ENCODE peak calls at places on chromosomes 11 and 22, in nine cellular contexts. W is astrocyte; M is endodermal cell; J is midbrain; L is central memory CD4-positive, alpha-beta T cell; D is stimulated activated effector memory CD8-positive, alpha-beta T cell treated with anti-CD3 and anti-CD28 coated beads, Interleukin-12 subunit alpha, Interleukin-12 subunit beta, amount 100 ng/mL, for 72 hours; N is heart left ventricle; T is activated gamma-delta T cell; I is activated T-helper 9 cell treated with anti-CD3 and anti-CD28 coated beads, Interleukin-2, amount 50 U/mL, for 16 hours. X is an unnamed sample.

GRCh38 chr22:22074634-22075381 is 92.2 kb upstream of the TOP3B start:
- DNase-seq in W (no peak), I (no peak), D (no peak), M (no peak), T (no peak), N (no peak), L (no peak), J (no peak), X (no peak)

GRCh38 chr11:58330861-58331260 is 28.0 kb downstream of the OR5B17 start:
- DNase-seq in W (peak), I (no peak), D (no peak), L (no peak), J (no peak), N (no peak), T (no peak), M (no peak), X (no peak)

GRCh38 chr11:130608267-130608666 is 159.8 kb downstream of the ADAMTS15 start:
- DNase-seq in T (no peak), J (no peak), W (no peak), N (no peak), I (no peak), D (no peak), L (no peak), M (no peak), X (no peak)

GRCh38 chr11:120235024-120235628 is 4.8 kb upstream of the POU2F3 start:
- DNase-seq in D (peak), T (no peak), W (no peak), L (peak), N (peak), M (peak), J (no peak), I (peak), X (peak)

GRCh38 chr22:50473855-50474671 is 772 bp downstream of the SBF1 start:
- DNase-seq in I (no peak), N (no peak), W (peak), D (peak), M (peak), L (no peak), T (no peak), J (no peak), X (no peak)

GRCh38 chr11:44624761-44625221 is 59.3 kb downstream of the CD82 start:
- DNase-seq in T (no peak), D (peak), I (no peak), L (no peak), W (no peak), J (no peak), M (peak), N (peak), X (no peak)

GRCh38 chr22:19121631-19122142 is 525 bp downstream of the DGCR2 start:
- DNase-seq in I (peak), W (peak), D (peak), N (peak), T (peak), L (peak), M (peak), J (peak), X (peak)

GRCh38 chr11:3867209-3868071 is 12.0 kb downstream of the STIM1 start:
- DNase-seq in N (peak), M (no peak), T (no peak), L (no peak), I (no peak), D (no peak), J (no peak), W (no peak), X (no peak)

GRCh38 chr11:112128483-112129121 is 35.3 kb downstream of the IL18 start:
- DNase-seq in L (no peak), M (no peak), T (no peak), I (no peak), J (no peak), N (no peak), D (no peak), W (peak), X (no peak)

GRCh38 chr22:36465232-36466021 is 16.0 kb downstream of the TXN2 start:
- DNase-seq in M (no peak), I (no peak), N (peak), T (no peak), L (no peak), D (no peak), W (peak), J (no peak), X (no peak)

GRCh38 chr11:63911876-63912275 is 5.1 kb downstream of the RCOR2 start:
- DNase-seq in M (no peak), I (no peak), L (no peak), D (no peak), T (no peak), N (no peak), W (no peak), J (no peak), X (no peak)

GRCh38 chr22:37068859-37069258 is 17.3 kb downstream of the KCTD17 start:
- DNase-seq in M (peak), J (no peak), N (no peak), D (no peak), L (no peak), W (no peak), I (no peak), T (no peak), X (no peak)

GRCh38 chr11:330307-330693 is 9.6 kb upstream of the IFITM3 start:
- DNase-seq in D (no peak), J (no peak), L (no peak), I (no peak), W (no peak), T (no peak), N (no peak), M (peak), X (no peak)

GRCh38 chr11:118295834-118296454 is 8.6 kb upstream of the CD3E start:
- DNase-seq in J (no peak), T (no peak), D (no peak), I (no peak), L (peak), N (no peak), M (peak), W (peak), X (peak)

GRCh38 chr11:69076129-69076791 is 27.5 kb downstream of the TPCN2 start:
- DNase-seq in W (peak), D (no peak), J (no peak), M (no peak), L (no peak), N (no peak), T (no peak), I (no peak), X (no peak)

GRCh38 chr11:134668796-134669195 is 256.8 kb upstream of the B3GAT1 start:
- DNase-seq in J (no peak), W (no peak), D (peak), T (no peak), M (peak), L (no peak), I (no peak), N (no peak), X (no peak)

GRCh38 chr22:26273011-26273675 is 103.9 kb downstream of the SEZ6L start:
- DNase-seq in L (no peak), N (no peak), W (no peak), J (peak), D (no peak), M (no peak), T (no peak), I (no peak), X (no peak)

GRCh38 chr22:22408731-22409696 is 99.5 kb downstream of the ZNF280B start:
- DNase-seq in M (peak), D (peak), I (no peak), N (no peak), W (no peak), L (no peak), J (peak), T (no peak), X (no peak)

X was measured in Kasumi-1.